ENCODE peak calls at places on chromosome 6, in four cellular contexts. B is spleen, X is lung, Q is fibroblast of lung. M is an unnamed sample. For H3K4me1, the result is how much of the 10 kb centered on the place peaks cover.

GRCh38 chr6:72418495-72418894 is 203.4 kb upstream of the KCNQ5 start:
- DNase-seq in B (no peak), X (no peak), Q (peak), M (peak)

GRCh38 chr6:53593001-53593488 is 48.1 kb upstream of the GCLC start:
- DNase-seq in B (no peak), X (no peak), Q (peak), M (peak)

GRCh38 chr6:116877743-116878142 is 701 bp downstream of the RFX6 start:
- DNase-seq in B (no peak), X (no peak), Q (no peak), M (no peak)

GRCh38 chr6:164531745-164532144 is 777.7 kb downstream of the C6orf118 start:
- DNase-seq in B (no peak), X (no peak), Q (peak), M (no peak)

GRCh38 chr6:54366647-54367327 is 58.5 kb downstream of the TINAG start:
- DNase-seq in B (no peak), X (no peak), Q (peak), M (peak)

GRCh38 chr6:27867051-27867940 is 44.9 kb downstream of the OR2B2 start:
- DNase-seq in B (peak), X (peak), Q (peak), M (peak)

GRCh38 chr6:32944265-32944664 is 3.4 kb upstream of the HLA-DMB start:
- DNase-seq in B (peak), X (peak), Q (no peak), M (no peak)

GRCh38 chr6:159826968-159827647 is 27.0 kb downstream of the PNLDC1 start:
- DNase-seq in B (no peak), X (no peak), Q (no peak), M (no peak)

GRCh38 chr6:101534821-101535220 is 141.3 kb downstream of the GRIK2 start:
- DNase-seq in B (no peak), X (no peak), Q (no peak), M (no peak)

GRCh38 chr6:71473908-71474307 is 185.3 kb downstream of the OGFRL1 start:
- DNase-seq in B (no peak), X (peak), Q (peak), M (no peak)

GRCh38 chr6:116218172-116218633 is 35.7 kb downstream of the TSPYL4 start:
- DNase-seq in B (no peak), X (no peak), Q (no peak), M (peak)

GRCh38 chr6:150567360-150567759 is 32.3 kb upstream of the PLEKHG1 start:
- DNase-seq in B (no peak), X (no peak), Q (no peak), M (peak)

GRCh38 chr6:144302701-144303351 is 17.7 kb downstream of the UTRN start:
- DNase-seq in B (no peak), X (peak), Q (peak), M (no peak)

GRCh38 chr6:122580731-122581130 is 29.5 kb upstream of the PKIB start:
- DNase-seq in B (no peak), X (no peak), Q (peak), M (peak)

GRCh38 chr6:168007592-168008338 is 10.3 kb downstream of the KIF25 start:
- DNase-seq in B (no peak), X (peak), Q (peak), M (peak)

GRCh38 chr6:5379647-5380242 is 118.4 kb downstream of the FARS2 start:
- DNase-seq in B (no peak), X (no peak), Q (no peak), M (peak)

GRCh38 chr6:6152060-6152459 is 145.3 kb upstream of the NRN1 start:
- DNase-seq in B (no peak), X (no peak), Q (no peak), M (no peak)

GRCh38 chr6:79671605-79672266 is 40.6 kb downstream of the SH3BGRL2 start:
- DNase-seq in B (peak), X (peak), Q (peak), M (no peak)
- H3K4me1 ChIP-seq in B (under half), X (under half), Q (under half), M (under half)

DNA sequence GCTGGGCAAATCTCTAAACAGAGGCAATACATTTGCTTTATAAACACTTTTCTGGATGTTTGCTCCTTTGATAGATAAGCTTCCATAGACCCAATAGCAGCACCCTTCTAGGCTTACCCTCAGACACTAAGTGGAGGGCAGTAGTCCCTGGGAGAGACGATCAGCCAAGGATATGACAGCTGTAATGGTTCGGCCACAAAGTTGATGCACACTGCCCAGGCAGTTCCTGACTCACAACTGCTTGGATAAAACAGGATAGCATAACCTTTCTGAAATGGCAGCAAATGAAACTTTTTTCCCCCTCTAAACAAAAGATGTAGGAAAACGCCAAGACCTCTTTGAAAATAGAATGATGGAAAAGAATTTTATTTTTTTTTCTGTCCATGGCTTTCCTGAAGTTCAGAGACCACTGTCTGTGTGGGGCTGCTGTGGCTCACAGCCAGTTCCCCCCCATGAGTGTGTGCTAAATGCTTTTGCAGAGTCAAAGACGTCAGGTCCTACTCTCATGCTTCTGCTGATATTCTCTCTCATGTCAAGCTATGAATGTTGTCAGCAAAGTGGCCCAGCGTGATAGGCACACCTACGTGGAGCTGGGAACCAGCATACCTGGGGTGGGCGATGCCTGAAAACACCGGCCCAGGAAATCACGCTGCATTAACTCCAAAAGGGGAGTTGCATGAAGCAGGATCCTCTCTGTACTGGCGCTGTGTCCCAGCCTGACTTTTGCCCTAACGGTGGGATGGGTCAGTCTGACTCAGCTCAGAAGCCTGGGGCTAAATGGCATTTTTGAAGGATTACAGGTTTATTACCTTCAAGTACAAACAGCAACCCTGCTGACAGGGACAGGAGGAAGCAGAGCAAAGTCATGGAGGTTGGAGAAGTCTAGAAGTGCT is 8.8 kb upstream of the MRPS10 start:
- DNase-seq in B (no peak), X (no peak), Q (peak), M (no peak)
- H3K27ac ChIP-seq in B (no peak), X (peak), Q (peak), M (no peak)

DNA sequence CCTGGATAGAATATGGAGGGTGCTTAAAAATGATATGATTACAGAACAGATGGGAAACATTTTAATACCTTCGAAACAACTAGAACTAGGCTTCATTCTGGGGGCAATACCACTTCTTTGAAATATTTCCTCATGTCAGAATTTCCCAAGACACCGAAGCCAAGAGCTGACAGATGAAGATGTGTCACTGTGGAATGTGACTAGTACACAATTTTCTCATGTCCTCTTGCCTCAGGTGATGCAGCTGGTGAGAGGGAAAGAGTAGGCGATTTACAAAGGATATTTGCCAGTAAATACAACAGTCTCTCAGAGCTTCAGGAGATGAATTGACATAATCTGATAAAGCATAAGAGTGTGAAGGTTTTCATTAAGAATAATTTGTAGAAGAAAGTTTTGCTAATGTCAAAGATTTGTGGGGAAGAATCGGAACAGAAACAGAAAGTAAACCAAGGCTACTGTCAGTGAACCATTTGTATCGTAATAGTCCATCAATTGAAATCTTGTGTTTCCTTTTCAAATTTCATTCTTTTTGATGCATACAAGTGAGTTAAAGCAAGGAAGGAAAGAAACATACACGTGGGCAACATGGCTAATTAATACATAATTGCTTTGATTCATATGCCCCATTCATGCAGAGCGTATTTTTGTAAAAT is 164.7 kb upstream of the CCN2 start:
- DNase-seq in B (no peak), X (no peak), Q (no peak), M (no peak)
- H3K4me3 ChIP-seq in B (peak), X (no peak), Q (peak), M (no peak)

DNA sequence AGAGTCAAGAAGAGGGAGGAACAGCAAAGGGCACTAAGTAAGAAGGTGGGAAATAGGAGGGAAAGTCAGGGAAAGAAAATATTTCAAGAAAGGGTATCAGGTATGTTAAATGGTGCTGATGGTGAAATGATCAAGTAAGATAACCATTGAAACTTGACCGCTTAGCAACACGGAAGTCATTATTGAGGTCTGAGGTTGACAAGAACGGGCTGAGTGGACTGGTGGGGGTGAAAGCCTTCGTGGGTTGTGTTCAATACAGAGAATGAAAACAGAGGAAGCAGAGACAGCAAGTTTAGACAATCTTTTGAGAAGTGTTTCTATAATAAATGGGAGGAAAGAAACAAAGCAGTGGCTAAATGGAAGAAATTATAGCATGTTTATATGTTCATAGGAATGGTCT is 72.0 kb downstream of the LIN28B start:
- DNase-seq in B (no peak), X (no peak), Q (no peak), M (no peak)
- H3K4me1 ChIP-seq in B (under half), X (under half), Q (under half), M (under half)